ENCODE peak calls at places on chromosomes 1 and 21, in six cellular contexts. J, Y, O, X, L and Q are unnamed samples.
A peak's percentile ranks its signal among the peaks of the same experiment; 100 is the strongest.

GRCh38 chr1:100074604-100075395 is 57.9 kb downstream of the SASS6 start:
- DNase-seq in J (no peak), Y (no peak), O (no peak), X (no peak), L (no peak), Q (no peak)

GRCh38 chr1:33641099-33641830 is 168.8 kb downstream of the ZSCAN20 start:
- DNase-seq in J (no peak), Y (peak; percentile 18), O (peak; percentile 10), X (no peak), L (peak; percentile 13), Q (no peak)

GRCh38 chr1:167488786-167489185 is 29.5 kb downstream of the CD247 start:
- DNase-seq in J (no peak), Y (no peak), O (no peak), X (no peak), L (peak; percentile 51), Q (no peak)

GRCh38 chr1:76827066-76827465 is 40.2 kb upstream of the ST6GALNAC5 start:
- DNase-seq in J (no peak), Y (no peak), O (no peak), X (no peak), L (no peak), Q (no peak)

GRCh38 chr1:109248444-109248796 is 919 bp upstream of the CELSR2 start:
- DNase-seq in J (no peak), Y (no peak), O (no peak), X (no peak), L (no peak), Q (peak; percentile 57)

GRCh38 chr1:70504821-70505193 is 93.7 kb downstream of the CTH start:
- DNase-seq in J (no peak), Y (peak; percentile 93), O (peak; percentile 86), X (no peak), L (no peak), Q (no peak)

GRCh38 chr1:74771913-74772515 is 39.1 kb downstream of the TYW3 start:
- DNase-seq in J (no peak), Y (peak; percentile 52), O (peak; percentile 47), X (no peak), L (peak; percentile 32), Q (no peak)

GRCh38 chr1:14514760-14515159 is 83.7 kb upstream of the KAZN start:
- DNase-seq in J (no peak), Y (no peak), O (no peak), X (no peak), L (no peak), Q (no peak)

GRCh38 chr1:37325010-37325409 is 149.4 kb upstream of the ZC3H12A start:
- DNase-seq in J (no peak), Y (no peak), O (no peak), X (no peak), L (no peak), Q (no peak)

GRCh38 chr1:92274939-92275338 is 23.8 kb downstream of the GLMN start:
- DNase-seq in J (no peak), Y (no peak), O (no peak), X (no peak), L (no peak), Q (no peak)

GRCh38 chr1:235304549-235305451 is 23.2 kb downstream of the ARID4B start:
- DNase-seq in J (no peak), Y (peak; percentile 51), O (peak; percentile 51), X (no peak), L (no peak), Q (no peak)

GRCh38 chr1:211549092-211549749 is 29.7 kb downstream of the SLC30A1 start:
- DNase-seq in J (peak; percentile 39), Y (no peak), O (no peak), X (no peak), L (no peak), Q (no peak)

GRCh38 chr21:35811115-35811806 is 249.1 kb downstream of the SETD4 start:
- DNase-seq in J (no peak), Y (no peak), O (no peak), X (no peak), L (no peak), Q (no peak)

DNA sequence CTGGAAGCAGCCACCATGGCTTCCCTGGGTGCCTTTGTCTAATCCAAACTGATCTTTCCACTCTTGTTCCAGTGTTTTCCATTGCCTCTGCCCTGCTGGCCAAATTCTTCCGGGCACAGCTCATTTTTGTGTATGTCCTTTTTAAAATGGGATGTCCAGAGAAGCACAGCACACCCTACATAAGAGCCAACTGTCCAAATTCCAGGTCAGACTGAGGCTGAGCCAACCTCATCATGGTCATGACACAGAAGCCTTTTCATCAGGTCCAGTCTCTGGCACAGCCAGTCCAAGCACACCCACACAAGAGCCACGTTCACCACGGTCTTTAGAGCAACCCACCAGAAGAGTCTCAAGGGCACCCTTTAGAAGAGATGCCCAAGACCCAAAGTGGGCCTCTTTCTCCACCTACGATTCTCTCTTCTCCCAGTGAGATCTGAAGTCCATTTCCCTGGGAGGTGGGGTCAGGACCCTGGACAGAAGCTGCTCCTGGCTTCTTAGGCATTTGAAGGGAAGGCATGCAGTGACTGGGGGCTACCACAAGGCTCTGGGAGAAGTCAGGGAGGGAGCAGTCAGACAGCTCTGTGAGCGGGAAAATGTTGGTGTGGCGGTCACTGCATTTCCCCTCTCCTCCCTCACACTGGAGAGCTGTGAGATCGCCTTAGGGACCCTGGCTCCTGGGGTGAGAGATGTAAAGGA is 53.2 kb downstream of the SYT2 start:
- DNase-seq in J (no peak), Y (peak; percentile 26), O (peak; percentile 18), X (no peak), L (peak; percentile 82), Q (no peak)
- TF ChIP-seq CTCF in J (no peak), Y (peak; percentile 30), O (peak; percentile 30), X (no peak), L (peak; percentile 49), Q (peak; percentile 39)

GRCh38 chr1:84603941-84604830 is 29.9 kb upstream of the CTBS start:
- DNase-seq in J (peak; percentile 57), Y (peak; percentile 91), O (peak; percentile 98), X (no peak), L (no peak), Q (no peak)
- TF ChIP-seq CTCF in J (peak; percentile 83), Y (peak; percentile 67), O (peak; percentile 95), X (peak; percentile 31), L (no peak), Q (peak; percentile 82)

GRCh38 chr1:24418898-24419628 is 3.5 kb downstream of the NIPAL3 start:
- DNase-seq in J (no peak), Y (peak; percentile 38), O (no peak), X (peak; percentile 83), L (no peak), Q (no peak)
- TF ChIP-seq CTCF in J (no peak), Y (no peak), O (no peak), X (no peak), L (no peak), Q (no peak)

GRCh38 chr1:13228343-13228781 is 2.4 kb upstream of the PRAMEF18 start:
- DNase-seq in J (no peak), Y (no peak), O (no peak), X (no peak), L (no peak), Q (no peak)
- TF ChIP-seq CTCF in J (no peak), Y (no peak), O (peak; percentile 38), X (peak; percentile 64), L (no peak), Q (no peak)

GRCh38 chr1:203126151-203126865 is 1.2 kb upstream of the ADORA1 start:
- DNase-seq in J (no peak), Y (peak; percentile 18), O (peak; percentile 17), X (no peak), L (no peak), Q (no peak)
- TF ChIP-seq CTCF in J (peak; percentile 28), Y (peak; percentile 52), O (peak; percentile 73), X (peak; percentile 31), L (peak; percentile 39), Q (peak; percentile 76)

GRCh38 chr1:68322837-68323687 is 90.7 kb upstream of the WLS start:
- DNase-seq in J (peak; percentile 60), Y (peak; percentile 79), O (peak; percentile 53), X (no peak), L (peak; percentile 17), Q (no peak)

GRCh38 chr1:68319907-68320306 is 87.6 kb upstream of the WLS start:
- DNase-seq in J (no peak), Y (no peak), O (no peak), X (no peak), L (no peak), Q (no peak)

GRCh38 chr1:68320349-68320748 is 88.0 kb upstream of the WLS start:
- DNase-seq in J (no peak), Y (no peak), O (no peak), X (no peak), L (no peak), Q (no peak)

GRCh38 chr1:68322096-68322495 is 89.8 kb upstream of the WLS start:
- DNase-seq in J (no peak), Y (peak; percentile 65), O (no peak), X (no peak), L (no peak), Q (no peak)

GRCh38 chr1:68321084-68321685 is 88.9 kb upstream of the WLS start:
- DNase-seq in J (peak; percentile 44), Y (peak; percentile 70), O (peak; percentile 48), X (peak; percentile 79), L (peak; percentile 70), Q (no peak)
- TF ChIP-seq CTCF in J (peak; percentile 77), Y (peak; percentile 78), O (peak; percentile 81), X (peak; percentile 71), L (peak; percentile 66), Q (peak; percentile 90)

GRCh38 chr1:193270996-193271395 is 84.6 kb upstream of the B3GALT2 start:
- DNase-seq in J (no peak), Y (peak; percentile 81), O (peak; percentile 66), X (no peak), L (no peak), Q (no peak)
- TF ChIP-seq CTCF in J (no peak), Y (no peak), O (no peak), X (no peak), L (no peak), Q (no peak)